ENCODE peak calls at places on chromosomes 13 and 19, in seven cellular contexts. T, J, H, W, E, B and I are unnamed samples.

GRCh38 chr19:34350161-34350561 is 14.8 kb upstream of the GPI start:
- DNase-seq in H (no peak), W (no peak), B (no peak), J (peak), E (no peak), T (peak), I (no peak)

GRCh38 chr13:45496942-45497341 is 32.2 kb downstream of the COG3 start:
- DNase-seq in W (no peak), H (no peak), T (no peak), E (no peak), B (no peak), J (no peak), I (no peak)

GRCh38 chr19:16914421-16914820 is 25.6 kb downstream of the F2RL3 start:
- DNase-seq in T (no peak), W (no peak), E (no peak), B (no peak), J (no peak), H (no peak), I (no peak)

GRCh38 chr13:104171132-104171531 is 1104.9 kb upstream of the SLC10A2 start:
- DNase-seq in H (no peak), W (no peak), E (no peak), J (no peak), T (no peak), B (no peak), I (no peak)

GRCh38 chr13:33483471-33483870 is 197.9 kb upstream of the STARD13 start:
- DNase-seq in W (peak), T (no peak), B (no peak), J (no peak), E (no peak), H (no peak), I (no peak)

GRCh38 chr13:40502236-40502635 is 164.2 kb downstream of the FOXO1 start:
- DNase-seq in H (no peak), E (no peak), T (no peak), J (no peak), B (no peak), W (no peak), I (no peak)

GRCh38 chr19:32873560-32873959 is 4.0 kb upstream of the SLC7A9 start:
- DNase-seq in T (peak), E (no peak), B (no peak), J (no peak), H (no peak), W (no peak), I (no peak)

GRCh38 chr19:48556163-48556562 is 4.2 kb downstream of the SULT2B1 start:
- DNase-seq in J (no peak), T (no peak), H (no peak), E (peak), B (no peak), W (peak), I (peak)

GRCh38 chr13:113653264-113654174 is 4.5 kb downstream of the ATP4B start:
- DNase-seq in W (no peak), H (no peak), E (peak), T (no peak), J (no peak), B (no peak), I (no peak)

GRCh38 chr13:113785051-113786010 is 26.3 kb downstream of the TMEM255B start:
- DNase-seq in T (peak), E (no peak), H (no peak), W (peak), J (peak), B (no peak), I (no peak)

GRCh38 chr19:19113040-19113541 is 25.2 kb downstream of the TMEM161A start:
- DNase-seq in J (no peak), W (peak), H (no peak), T (no peak), B (no peak), E (peak), I (peak)

GRCh38 chr19:44684892-44685847 is 13.8 kb upstream of the CEACAM16 start:
- DNase-seq in E (peak), W (peak), T (no peak), H (peak), B (no peak), J (peak), I (peak)

GRCh38 chr13:71513414-71514063 is 353.5 kb downstream of the DACH1 start:
- DNase-seq in H (no peak), J (no peak), E (no peak), T (no peak), W (no peak), B (no peak), I (no peak)

GRCh38 chr19:33214621-33215020 is 11.0 kb downstream of the SLC7A10 start:
- DNase-seq in T (no peak), W (peak), J (no peak), B (no peak), E (peak), H (no peak), I (peak)